ENCODE peak calls at places on chromosome 5, in seven cellular contexts. X, N, K, O, M, P and Q are unnamed samples.

GRCh38 chr5:78001198-78001597 is 225.1 kb upstream of the TBCA start:
- DNase-seq in X (no peak), P (no peak), K (no peak), O (no peak), M (no peak), N (no peak), Q (no peak)

GRCh38 chr5:1823381-1824034 is 22.3 kb downstream of the NDUFS6 start:
- DNase-seq in N (no peak), K (no peak), P (no peak), O (no peak), X (no peak), M (no peak), Q (no peak)

GRCh38 chr5:6950250-6950649 is 237.0 kb downstream of the TENT4A start:
- DNase-seq in X (no peak), M (no peak), P (no peak), N (no peak), K (no peak), O (no peak), Q (no peak)

GRCh38 chr5:65663804-65664521 is 39.1 kb downstream of the SHLD3 start:
- DNase-seq in K (no peak), M (no peak), N (no peak), X (no peak), P (no peak), O (peak; percentile 14), Q (peak; percentile 56)

GRCh38 chr5:128920345-128921215 is 44.7 kb upstream of the SLC27A6 start:
- DNase-seq in P (no peak), M (no peak), N (no peak), X (no peak), K (no peak), O (peak; percentile 64), Q (peak; percentile 47)

GRCh38 chr5:120464627-120465280 is 654 bp downstream of the PRR16 start:
- DNase-seq in O (peak; percentile 81), K (no peak), P (peak; percentile 67), X (peak; percentile 55), N (peak; percentile 36), M (no peak), Q (peak; percentile 70)

GRCh38 chr5:115542651-115543364 is 1.8 kb downstream of the FEM1C start:
- DNase-seq in O (peak; percentile 19), M (no peak), X (no peak), P (peak; percentile 34), K (no peak), N (no peak), Q (no peak)

GRCh38 chr5:170430871-170431437 is 41.8 kb upstream of the KCNMB1 start:
- DNase-seq in K (no peak), M (no peak), O (no peak), P (no peak), X (no peak), N (no peak), Q (no peak)

GRCh38 chr5:170920196-170920595 is 58.4 kb downstream of the RANBP17 start:
- DNase-seq in P (no peak), N (no peak), K (no peak), O (no peak), M (no peak), X (no peak), Q (no peak)

GRCh38 chr5:111929892-111930291 is 172.9 kb upstream of the NREP start:
- DNase-seq in X (no peak), M (no peak), O (peak; percentile 90), K (no peak), P (no peak), N (no peak), Q (peak; percentile 33)

GRCh38 chr5:154317916-154318315 is 127.4 kb downstream of the GALNT10 start:
- DNase-seq in X (no peak), M (no peak), N (no peak), K (no peak), P (no peak), O (no peak), Q (no peak)

GRCh38 chr5:22899341-22899740 is 46.2 kb upstream of the CDH12 start:
- DNase-seq in O (no peak), P (no peak), X (no peak), K (no peak), N (no peak), M (no peak), Q (no peak)

GRCh38 chr5:145587308-145588071 is 247.7 kb downstream of the PRELID2 start:
- DNase-seq in K (no peak), P (no peak), M (no peak), X (no peak), N (no peak), O (peak; percentile 87), Q (peak; percentile 49)

GRCh38 chr5:107563957-107564544 is 106.7 kb downstream of the EFNA5 start:
- DNase-seq in K (no peak), X (no peak), M (no peak), O (peak; percentile 53), N (no peak), P (no peak), Q (peak; percentile 80)

GRCh38 chr5:151200913-151201445 is 22.9 kb downstream of the CCDC69 start:
- DNase-seq in X (no peak), N (peak; percentile 8), O (no peak), K (no peak), P (no peak), M (no peak), Q (no peak)

GRCh38 chr5:23631283-23632045 is 124.1 kb downstream of the PRDM9 start:
- DNase-seq in M (no peak), K (no peak), X (no peak), P (no peak), O (no peak), N (no peak), Q (no peak)

GRCh38 chr5:158174918-158175663 is 316.1 kb upstream of the CLINT1 start:
- DNase-seq in K (peak; percentile 70), M (peak; percentile 3), N (peak; percentile 76), P (peak; percentile 68), O (peak; percentile 92), X (peak; percentile 85), Q (peak; percentile 83)

GRCh38 chr5:154577449-154577848 is 99.4 kb upstream of the HAND1 start:
- DNase-seq in N (no peak), X (no peak), O (no peak), M (no peak), P (no peak), K (no peak), Q (no peak)

GRCh38 chr5:96439477-96440184 is 6.6 kb upstream of the PCSK1 start:
- DNase-seq in M (no peak), X (no peak), P (no peak), K (no peak), N (no peak), O (peak; percentile 19), Q (peak; percentile 7)

GRCh38 chr5:83644301-83644700 is 76.4 kb downstream of the HAPLN1 start:
- DNase-seq in P (no peak), N (no peak), X (no peak), K (no peak), M (no peak), O (no peak), Q (no peak)

GRCh38 chr5:132492386-132492785 is 1.8 kb upstream of the IRF1 start:
- DNase-seq in X (no peak), O (no peak), N (no peak), P (no peak), M (no peak), K (no peak), Q (no peak)

GRCh38 chr5:9324348-9325056 is 221.4 kb downstream of the SEMA5A start:
- DNase-seq in P (no peak), K (no peak), N (no peak), O (peak; percentile 38), X (no peak), M (no peak), Q (peak; percentile 21)